ENCODE peak calls at places on chromosomes 16 and 17, in eight cellular contexts. A, O, X, K, H, G, W and F are unnamed samples. For H3K4me1, the result is how much of the 10 kb centered on the place peaks cover.

GRCh38 chr17:8766731-8767130 is 8.4 kb upstream of the SPDYE4 start:
- DNase-seq in A (no peak), O (no peak), X (no peak), K (no peak), H (no peak), G (no peak), W (peak), F (no peak)

GRCh38 chr17:66965801-66966528 is 1.5 kb downstream of the CACNG4 start:
- DNase-seq in A (peak), O (no peak), X (peak), K (no peak), H (peak), G (no peak), W (no peak), F (peak)

GRCh38 chr17:15038656-15039055 is 226.5 kb downstream of the PMP22 start:
- DNase-seq in A (no peak), O (no peak), X (peak), K (no peak), H (no peak), G (no peak), W (no peak), F (peak)

GRCh38 chr17:60501589-60501988 is 24.5 kb downstream of the APPBP2 start:
- DNase-seq in A (no peak), O (no peak), X (no peak), K (no peak), H (no peak), G (no peak), W (no peak), F (no peak)

GRCh38 chr16:67862623-67863583 is 9.9 kb upstream of the EDC4 start:
- DNase-seq in A (no peak), O (peak), X (no peak), K (no peak), H (no peak), G (no peak), W (peak), F (no peak)

GRCh38 chr16:10752843-10753523 is 9.3 kb downstream of the NUBP1 start:
- DNase-seq in A (no peak), O (no peak), X (no peak), K (no peak), H (no peak), G (no peak), W (no peak), F (no peak)

GRCh38 chr16:87598431-87598830 is 3.9 kb upstream of the JPH3 start:
- DNase-seq in A (no peak), O (no peak), X (no peak), K (no peak), H (no peak), G (no peak), W (no peak), F (no peak)

GRCh38 chr17:36001862-36002603 is 680 bp upstream of the CCL15 start:
- DNase-seq in A (peak), O (no peak), X (no peak), K (no peak), H (peak), G (no peak), W (no peak), F (no peak)

GRCh38 chr16:4309833-4310266 is 6.0 kb upstream of the GLIS2 start:
- DNase-seq in A (peak), O (peak), X (peak), K (peak), H (peak), G (peak), W (peak), F (peak)

GRCh38 chr17:68593331-68593710 is 7.8 kb downstream of the FAM20A start:
- DNase-seq in A (no peak), O (no peak), X (no peak), K (no peak), H (no peak), G (no peak), W (no peak), F (no peak)

GRCh38 chr17:68592667-68593330 is 8.4 kb downstream of the FAM20A start:
- DNase-seq in A (no peak), O (no peak), X (no peak), K (no peak), H (peak), G (no peak), W (no peak), F (no peak)

GRCh38 chr17:68591583-68591982 is 9.6 kb downstream of the FAM20A start:
- DNase-seq in A (peak), O (peak), X (peak), K (no peak), H (peak), G (peak), W (no peak), F (peak)

GRCh38 chr17:68594552-68594951 is 6.6 kb downstream of the FAM20A start:
- DNase-seq in A (no peak), O (no peak), X (no peak), K (no peak), H (peak), G (no peak), W (no peak), F (no peak)

GRCh38 chr17:68592004-68592403 is 9.2 kb downstream of the FAM20A start:
- DNase-seq in A (no peak), O (no peak), X (no peak), K (no peak), H (no peak), G (no peak), W (no peak), F (no peak)
- H3K4me1 ChIP-seq in A (under half), O (under half), X (under half), K (under half), H (under half), G (under half), W (under half), F (under half)

DNA sequence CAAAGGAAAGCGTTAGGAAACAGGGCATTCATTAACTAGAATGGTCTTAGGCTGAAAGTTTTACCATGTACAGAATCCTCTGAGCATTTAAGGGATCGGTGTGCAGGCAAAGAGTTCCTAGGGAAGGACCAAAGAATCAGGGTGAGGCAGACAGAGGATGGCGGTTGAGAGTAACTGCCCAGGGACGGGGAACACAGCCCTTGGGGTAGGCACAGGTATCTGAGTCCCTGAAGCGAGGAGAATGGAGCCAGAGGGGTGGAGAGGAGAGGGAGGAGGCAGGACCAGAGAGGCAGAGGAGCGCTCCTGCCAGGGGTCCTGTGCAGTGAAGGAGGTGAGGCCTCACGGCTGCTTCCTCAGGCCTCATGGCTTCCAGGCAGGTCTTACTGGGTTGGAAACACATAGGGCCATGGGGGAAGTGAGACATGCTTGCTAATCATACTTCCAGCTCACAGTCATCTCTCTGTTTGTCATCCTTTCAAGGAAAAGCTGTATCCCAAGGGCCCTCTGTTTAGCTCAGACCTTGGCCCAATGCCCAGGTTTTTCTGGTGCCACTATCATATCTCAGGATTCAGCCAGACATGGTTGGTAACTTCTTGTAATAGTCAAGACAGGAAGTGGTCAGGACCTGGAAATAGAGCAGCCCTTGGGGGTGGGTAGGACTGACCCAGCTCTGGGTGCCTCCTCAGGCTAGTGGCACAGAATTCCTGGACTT is 13.8 kb upstream of the ITGB3 start:
- DNase-seq in A (no peak), O (peak), X (no peak), K (peak), H (no peak), G (peak), W (peak), F (no peak)
- H3K9ac ChIP-seq in A (no peak), O (no peak), X (no peak), K (no peak), H (no peak), G (peak), W (peak), F (no peak)

DNA sequence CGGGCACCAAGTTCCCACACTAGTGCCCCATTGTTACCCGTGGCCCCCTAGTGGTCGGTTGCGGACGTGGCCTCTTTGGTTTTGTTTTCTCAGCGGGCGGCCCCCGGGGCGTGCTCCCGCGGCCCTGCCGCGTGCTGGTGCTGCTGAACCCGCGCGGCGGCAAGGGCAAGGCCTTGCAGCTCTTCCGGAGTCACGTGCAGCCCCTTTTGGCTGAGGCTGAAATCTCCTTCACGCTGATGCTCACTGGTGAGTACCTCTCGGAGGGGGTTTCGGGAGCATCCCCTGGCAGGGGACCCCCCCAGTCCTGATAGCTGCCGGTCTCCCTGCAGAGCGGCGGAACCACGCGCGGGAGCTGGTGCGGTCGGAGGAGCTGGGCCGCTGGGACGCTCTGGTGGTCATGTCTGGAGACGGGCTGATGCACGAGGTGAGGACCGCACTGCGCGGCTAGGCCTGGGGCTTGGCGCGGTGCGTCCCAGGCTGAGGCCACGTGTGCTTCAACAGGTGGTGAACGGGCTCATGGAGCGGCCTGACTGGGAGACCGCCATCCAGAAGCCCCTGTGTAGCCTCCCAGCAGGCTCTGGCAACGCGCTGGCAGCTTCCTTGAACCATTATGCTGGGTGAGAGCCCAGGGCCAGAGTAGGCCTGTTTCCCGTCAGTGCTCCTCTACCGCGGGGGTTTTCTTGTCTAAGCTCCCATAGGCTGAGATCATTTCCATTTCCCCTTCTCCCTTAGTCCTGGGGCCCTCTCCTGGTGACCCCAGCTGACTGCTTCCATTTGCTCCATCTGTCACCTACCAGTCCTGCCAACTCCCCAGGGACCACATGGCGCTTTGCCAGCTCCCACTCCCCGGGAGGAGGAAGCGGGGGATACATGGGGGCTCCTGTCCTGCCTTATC is 1.7 kb downstream of the SPHK1 start:
- DNase-seq in A (peak), O (peak), X (peak), K (peak), H (peak), G (peak), W (peak), F (peak)
- H3K27ac ChIP-seq in A (no peak), O (no peak), X (no peak), K (no peak), H (no peak), G (peak), W (peak), F (no peak)

DNA sequence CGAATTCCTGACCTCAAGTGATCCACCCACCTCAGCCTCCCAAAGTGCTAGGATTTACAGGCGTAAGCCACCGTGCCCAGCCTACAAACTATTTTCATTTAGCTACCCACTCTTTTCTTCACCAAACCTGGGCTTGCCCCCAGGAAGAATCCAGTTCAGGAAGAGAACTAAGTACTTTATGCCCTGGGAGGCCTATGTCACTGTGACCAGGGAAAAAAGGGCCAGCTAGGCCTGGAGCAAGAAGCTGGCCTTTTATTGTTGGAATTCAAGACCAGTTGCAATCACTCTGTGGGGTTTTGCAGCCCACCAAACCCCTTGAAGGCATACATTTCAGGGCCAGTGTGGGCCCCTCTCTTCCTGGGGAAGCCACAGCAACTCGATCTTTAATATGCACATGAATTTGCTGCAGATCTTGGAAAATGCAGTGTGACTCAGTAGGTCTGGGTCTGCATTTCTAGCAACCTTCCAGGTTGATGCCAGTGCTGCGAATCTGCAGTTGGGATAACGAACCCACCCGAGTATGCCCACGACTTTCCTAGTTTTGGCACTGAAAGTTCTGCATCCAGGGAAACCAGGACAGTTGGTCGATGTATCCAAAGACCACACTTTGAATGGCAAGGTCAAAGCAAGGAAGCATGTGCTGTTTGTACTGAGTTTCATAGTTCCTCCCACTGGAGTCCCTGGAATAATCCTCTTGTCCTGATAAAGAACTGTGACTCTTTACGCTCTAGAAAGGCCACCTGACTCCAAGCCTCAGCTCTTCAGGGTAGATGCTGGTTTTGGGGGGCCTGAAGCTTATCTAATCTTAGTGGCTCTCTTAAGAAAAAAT is 7.2 kb upstream of the MRPS23 start:
- DNase-seq in A (no peak), O (no peak), X (no peak), K (no peak), H (no peak), G (no peak), W (no peak), F (no peak)
- H3K4me1 ChIP-seq in A (under half), O (under half), X (under half), K (half or more), H (under half), G (under half), W (under half), F (under half)